ENCODE peak calls at places on chromosomes 16 and 17, in five cellular contexts. I, H, B, W and V are unnamed samples.

GRCh38 chr17:63804328-63804727 is 22.9 kb upstream of the PSMC5 start:
- DNase-seq in I (no peak), H (no peak), B (no peak), W (no peak), V (no peak)

GRCh38 chr17:17724307-17724921 is 43.2 kb downstream of the RAI1 start:
- DNase-seq in I (no peak), H (no peak), B (no peak), W (no peak), V (no peak)

GRCh38 chr16:70428178-70428998 is 10.5 kb downstream of the ST3GAL2 start:
- DNase-seq in I (peak), H (peak), B (peak), W (peak), V (no peak)

GRCh38 chr17:20276430-20276829 is 190.9 kb downstream of the LGALS9B start:
- DNase-seq in I (no peak), H (no peak), B (no peak), W (no peak), V (no peak)

GRCh38 chr17:36117505-36118382 is 14.1 kb downstream of the CCL4 start:
- DNase-seq in I (no peak), H (no peak), B (no peak), W (no peak), V (no peak)

GRCh38 chr16:35749253-35750141 is 2290.1 kb downstream of the TP53TG3F start:
- DNase-seq in I (peak), H (no peak), B (no peak), W (no peak), V (peak)

GRCh38 chr17:83062818-83063671 is 16.4 kb upstream of the METRNL start:
- DNase-seq in I (peak), H (no peak), B (no peak), W (no peak), V (no peak)

GRCh38 chr16:1863681-1864460 is 8.1 kb downstream of the MEIOB start:
- DNase-seq in I (no peak), H (no peak), B (no peak), W (no peak), V (no peak)

GRCh38 chr16:17070882-17071592 is 399.7 kb downstream of the XYLT1 start:
- DNase-seq in I (peak), H (peak), B (no peak), W (peak), V (no peak)

DNA sequence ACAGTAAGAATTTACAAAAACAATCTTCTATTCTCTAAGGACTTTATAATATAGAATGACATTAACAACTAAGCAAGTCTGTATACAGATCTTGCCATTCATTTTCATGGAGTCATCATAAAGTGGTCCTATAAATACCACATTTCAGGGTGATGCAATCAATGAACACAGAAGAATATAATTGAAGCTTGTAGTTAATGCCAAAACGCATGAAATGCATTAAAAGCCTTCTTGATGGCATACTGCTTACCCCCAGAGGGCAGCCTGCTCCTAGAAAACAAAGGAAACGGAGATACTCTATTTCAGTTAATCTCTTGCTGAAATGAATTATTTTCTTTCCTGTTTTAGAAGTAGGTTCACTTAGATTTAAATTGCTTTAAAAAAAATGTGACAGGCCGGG is 45.2 kb upstream of the STAC2 start:
- DNase-seq in I (no peak), H (no peak), B (peak), W (peak), V (no peak)
- TF ChIP-seq CTCF in I (no peak), H (no peak), B (peak), W (peak), V (no peak)

GRCh38 chr17:48161127-48161905 is 53.8 kb downstream of the SNX11 start:
- DNase-seq in I (no peak), H (no peak), B (no peak), W (no peak), V (no peak)

GRCh38 chr17:48162305-48162934 is 54.9 kb downstream of the SNX11 start:
- DNase-seq in I (no peak), H (no peak), B (no peak), W (no peak), V (no peak)

GRCh38 chr17:48162946-48163506 is 55.5 kb downstream of the SNX11 start:
- DNase-seq in I (no peak), H (peak), B (peak), W (no peak), V (no peak)

GRCh38 chr17:48160177-48160967 is 52.8 kb downstream of the SNX11 start:
- DNase-seq in I (no peak), H (no peak), B (no peak), W (no peak), V (no peak)

GRCh38 chr17:48163809-48164208 is 56.2 kb downstream of the SNX11 start:
- DNase-seq in I (no peak), H (no peak), B (no peak), W (no peak), V (no peak)
- TF ChIP-seq CTCF in I (no peak), H (no peak), B (no peak), W (no peak), V (no peak)

DNA sequence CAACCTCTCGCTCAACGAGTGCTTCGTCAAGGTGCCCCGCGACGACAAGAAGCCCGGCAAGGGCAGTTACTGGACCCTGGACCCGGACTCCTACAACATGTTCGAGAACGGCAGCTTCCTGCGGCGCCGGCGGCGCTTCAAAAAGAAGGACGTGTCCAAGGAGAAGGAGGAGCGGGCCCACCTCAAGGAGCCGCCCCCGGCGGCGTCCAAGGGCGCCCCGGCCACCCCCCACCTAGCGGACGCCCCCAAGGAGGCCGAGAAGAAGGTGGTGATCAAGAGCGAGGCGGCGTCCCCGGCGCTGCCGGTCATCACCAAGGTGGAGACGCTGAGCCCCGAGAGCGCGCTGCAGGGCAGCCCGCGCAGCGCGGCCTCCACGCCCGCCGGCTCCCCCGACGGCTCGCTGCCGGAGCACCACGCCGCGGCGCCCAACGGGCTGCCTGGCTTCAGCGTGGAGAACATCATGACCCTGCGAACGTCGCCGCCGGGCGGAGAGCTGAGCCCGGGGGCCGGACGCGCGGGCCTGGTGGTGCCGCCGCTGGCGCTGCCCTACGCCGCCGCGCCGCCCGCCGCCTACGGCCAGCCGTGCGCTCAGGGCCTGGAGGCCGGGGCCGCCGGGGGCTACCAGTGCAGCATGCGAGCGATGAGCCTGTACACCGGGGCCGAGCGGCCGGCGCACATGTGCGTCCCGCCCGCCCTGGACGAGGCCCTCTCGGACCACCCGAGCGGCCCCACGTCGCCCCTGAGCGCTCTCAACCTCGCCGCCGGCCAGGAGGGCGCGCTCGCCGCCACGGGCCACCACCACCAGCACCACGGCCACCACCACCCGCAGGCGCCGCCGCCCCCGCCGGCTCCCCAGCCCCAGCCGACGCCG is 1.3 kb downstream of the FOXC2 start:
- DNase-seq in I (no peak), H (peak), B (peak), W (no peak), V (no peak)
- TF ChIP-seq CTCF in I (no peak), H (no peak), B (no peak), W (peak), V (no peak)

DNA sequence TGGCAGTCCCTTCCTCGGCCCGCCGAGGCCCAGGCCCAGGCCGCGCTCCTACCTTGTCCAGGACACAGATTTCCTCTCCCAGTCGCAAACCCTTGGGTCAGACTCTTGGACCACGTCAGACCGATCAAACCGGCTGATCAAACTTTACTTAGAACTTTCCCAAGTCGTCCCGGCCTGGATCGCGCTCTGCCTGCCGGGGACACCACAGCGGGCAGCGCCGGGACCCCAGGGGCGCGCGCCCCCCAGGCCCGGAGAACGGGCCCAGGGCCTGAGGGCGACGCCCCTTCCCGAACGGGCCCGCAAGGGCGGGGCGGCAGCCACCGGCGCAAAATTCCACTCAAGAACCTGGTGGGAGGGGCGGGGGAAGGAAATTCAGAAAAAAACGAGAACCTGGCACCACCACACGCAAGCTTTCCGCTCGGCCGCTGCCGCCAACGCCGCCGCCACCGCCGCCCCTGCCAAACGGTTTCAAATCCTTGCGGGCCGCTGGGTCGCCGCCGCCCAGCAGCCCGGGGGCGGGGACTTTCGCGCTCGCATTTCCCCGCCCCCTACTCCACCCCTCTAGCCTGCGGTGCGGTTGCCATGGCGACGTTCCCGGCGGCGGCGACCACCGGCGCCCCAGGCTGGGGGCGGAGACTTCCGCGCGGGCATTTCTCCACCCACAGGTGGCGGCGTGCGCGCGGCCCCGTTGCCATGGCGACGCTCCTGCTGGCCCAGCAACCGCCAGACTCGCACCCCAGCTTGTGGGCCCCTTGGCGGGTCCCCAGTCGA is at the start of gene CEP112:
- DNase-seq in I (peak), H (peak), B (peak), W (peak), V (no peak)
- TF ChIP-seq CTCF in I (no peak), H (no peak), B (no peak), W (no peak), V (no peak)

GRCh38 chr17:27906238-27906603 is 13.1 kb upstream of the LYRM9 start:
- DNase-seq in I (no peak), H (no peak), B (no peak), W (no peak), V (no peak)
- TF ChIP-seq CTCF in I (no peak), H (no peak), B (no peak), W (no peak), V (no peak)

DNA sequence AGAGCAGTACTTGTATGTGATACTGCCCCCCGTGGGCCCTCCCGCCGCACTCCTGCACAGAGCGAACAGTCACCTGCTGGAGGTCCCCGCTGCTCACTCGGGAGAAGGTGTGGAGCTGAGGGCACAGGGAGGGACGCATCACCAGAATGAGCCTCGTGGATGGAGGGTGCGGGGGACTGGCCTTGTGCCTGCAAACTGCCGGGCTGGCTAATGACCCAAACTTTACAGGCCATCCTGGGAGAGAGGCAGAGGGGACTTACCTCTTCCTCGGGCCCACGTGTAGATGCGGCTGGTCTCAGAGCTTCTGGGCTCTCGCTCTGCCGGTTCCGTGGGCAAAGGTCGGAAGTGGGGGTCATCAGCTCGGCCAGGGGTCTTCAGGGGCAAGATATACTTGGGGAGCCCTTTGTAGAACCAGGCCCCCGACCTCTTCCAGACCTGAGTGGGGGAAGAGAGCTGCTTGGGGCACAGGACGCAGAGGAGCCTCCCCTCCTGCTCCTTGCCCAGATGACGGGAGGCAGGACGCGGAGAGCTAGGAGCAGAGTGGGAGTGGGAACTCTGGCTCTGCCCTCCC is 65.5 kb upstream of the DOC2B start:
- DNase-seq in I (no peak), H (no peak), B (no peak), W (no peak), V (no peak)
- TF ChIP-seq CTCF in I (no peak), H (no peak), B (no peak), W (no peak), V (no peak)

DNA sequence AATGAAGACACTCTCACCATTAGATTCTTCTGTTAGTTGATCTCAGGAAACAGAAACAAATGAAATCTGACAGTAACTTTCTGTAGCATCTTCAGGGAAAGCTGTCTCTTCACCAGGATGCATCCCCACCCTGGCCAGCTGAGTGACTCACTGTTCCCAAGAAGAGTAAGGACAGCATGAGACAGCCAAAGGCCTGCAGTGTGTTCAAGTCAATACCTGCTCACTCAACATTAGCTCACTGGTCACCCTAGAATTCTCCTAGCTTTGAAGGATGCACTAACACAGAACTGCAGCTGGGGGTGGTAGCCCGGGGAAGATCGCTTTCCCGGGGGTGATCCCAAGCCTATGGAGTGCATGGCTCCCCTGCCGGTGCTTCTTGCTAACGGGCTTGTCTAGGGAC is 28.2 kb upstream of the CLEC18B start:
- DNase-seq in I (peak), H (no peak), B (no peak), W (peak), V (no peak)
- TF ChIP-seq CTCF in I (no peak), H (no peak), B (no peak), W (peak), V (no peak)

GRCh38 chr16:76926042-76926441 is 264.9 kb upstream of the MON1B start:
- DNase-seq in I (no peak), H (no peak), B (no peak), W (no peak), V (no peak)
- TF ChIP-seq CTCF in I (no peak), H (no peak), B (no peak), W (no peak), V (no peak)

DNA sequence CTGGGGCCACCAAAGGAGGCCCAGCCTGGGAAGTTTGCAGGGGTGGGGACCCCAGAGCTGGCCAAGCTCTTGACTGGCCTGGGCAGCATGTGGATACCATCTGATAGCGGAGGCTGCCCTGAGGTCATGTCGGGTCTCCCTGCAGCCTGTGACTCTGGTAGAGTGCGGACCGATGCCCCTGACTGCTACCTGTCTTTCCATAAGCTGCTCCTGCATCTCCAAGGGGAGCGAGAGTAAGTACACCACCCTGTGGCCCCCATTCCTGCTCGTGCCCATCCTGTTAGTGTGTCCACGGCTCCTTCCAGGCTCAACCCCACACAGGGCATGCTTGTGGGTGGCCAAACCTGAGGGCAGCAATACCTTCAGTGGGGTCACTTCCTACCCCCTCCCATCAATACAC is 8.0 kb downstream of the CETP start:
- DNase-seq in I (no peak), H (no peak), B (no peak), W (no peak), V (no peak)
- TF ChIP-seq CTCF in I (no peak), H (no peak), B (no peak), W (no peak), V (no peak)

GRCh38 chr17:41672153-41672552 is 16.5 kb upstream of the EIF1 start:
- DNase-seq in I (no peak), H (no peak), B (no peak), W (no peak), V (no peak)

GRCh38 chr17:41679740-41680425 is 8.8 kb upstream of the EIF1 start:
- DNase-seq in I (no peak), H (no peak), B (no peak), W (no peak), V (no peak)

GRCh38 chr17:41678907-41679739 is 9.6 kb upstream of the EIF1 start:
- DNase-seq in I (no peak), H (no peak), B (peak), W (no peak), V (no peak)

GRCh38 chr17:41678411-41678906 is 10.2 kb upstream of the EIF1 start:
- DNase-seq in I (no peak), H (no peak), B (peak), W (no peak), V (no peak)

DNA sequence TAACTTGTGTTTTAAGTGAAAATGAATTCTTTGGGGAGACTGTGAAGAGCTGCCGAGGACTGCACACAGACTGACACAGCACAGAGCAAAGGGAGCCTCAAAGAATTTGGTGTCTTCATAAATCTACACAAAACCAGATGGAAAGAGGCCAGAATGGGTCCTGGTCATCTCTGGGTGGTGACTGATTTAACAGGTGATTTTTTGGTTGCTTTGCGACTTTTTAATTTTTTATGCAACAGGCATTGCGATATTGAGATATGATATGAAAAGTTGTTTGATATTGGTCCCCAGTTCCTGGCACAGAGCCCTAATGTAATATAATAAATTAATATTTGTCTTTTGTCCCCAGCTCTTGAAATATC is 12.6 kb upstream of the EIF1 start:
- DNase-seq in I (no peak), H (no peak), B (no peak), W (no peak), V (no peak)
- TF ChIP-seq CTCF in I (no peak), H (no peak), B (no peak), W (no peak), V (no peak)